ENCODE peak calls at places on chromosomes 4 and X, in nine cellular contexts. G, H, W, K, E, J, C, D and M are unnamed samples.

GRCh38 chrX:82711432-82711831 is 796.7 kb upstream of the POU3F4 start:
- DNase-seq in K (peak), H (no peak), G (no peak), D (no peak), W (no peak), C (no peak), E (no peak), J (no peak), M (no peak)

GRCh38 chr4:57548856-57549255 is 438.7 kb upstream of the IGFBP7 start:
- DNase-seq in H (no peak), G (no peak), W (no peak), D (no peak), E (no peak), J (no peak), K (no peak), C (no peak), M (no peak)

GRCh38 chr4:164937576-164938270 is 39.7 kb downstream of the TRIM61 start:
- DNase-seq in K (no peak), C (peak), G (no peak), W (no peak), H (no peak), D (no peak), E (no peak), J (peak), M (peak)

GRCh38 chr4:8747896-8748575 is 123.6 kb downstream of the HMX1 start:
- DNase-seq in E (no peak), W (no peak), J (no peak), D (no peak), G (peak), K (no peak), H (no peak), C (no peak), M (no peak)

GRCh38 chr4:73735231-73735630 is 5.1 kb upstream of the CXCL8 start:
- DNase-seq in E (peak), K (no peak), W (no peak), J (peak), G (no peak), H (no peak), C (no peak), D (no peak), M (no peak)

GRCh38 chr4:13547563-13548041 is 3.3 kb upstream of the NKX3-2 start:
- DNase-seq in E (peak), W (no peak), G (no peak), K (no peak), D (peak), C (no peak), H (no peak), J (no peak), M (peak)

GRCh38 chr4:114653675-114654074 is 55.1 kb downstream of the UGT8 start:
- DNase-seq in D (no peak), K (no peak), C (no peak), E (no peak), J (no peak), G (no peak), H (no peak), W (no peak), M (no peak)

GRCh38 chr4:6834867-6835266 is 52.3 kb downstream of the KIAA0232 start:
- DNase-seq in D (peak), J (no peak), W (no peak), C (no peak), H (no peak), G (no peak), E (no peak), K (no peak), M (no peak)

GRCh38 chrX:103367502-103367901 is 8.8 kb upstream of the BEX3 start:
- DNase-seq in K (no peak), G (no peak), J (no peak), W (no peak), C (no peak), E (no peak), D (no peak), H (no peak), M (no peak)

GRCh38 chr4:88308587-88308986 is 24.2 kb upstream of the PPM1K start:
- DNase-seq in C (no peak), W (no peak), E (no peak), J (no peak), D (no peak), K (no peak), H (peak), G (no peak), M (no peak)

GRCh38 chr4:145936142-145937020 is 2.2 kb downstream of the ZNF827 start:
- DNase-seq in G (peak), D (peak), J (no peak), E (peak), H (peak), K (peak), W (no peak), C (peak), M (peak)

GRCh38 chrX:123188081-123188480 is 4.0 kb downstream of the GRIA3 start:
- DNase-seq in K (no peak), W (no peak), E (no peak), G (no peak), C (no peak), J (no peak), D (no peak), H (no peak), M (no peak)

GRCh38 chrX:139831689-139832456 is 101.0 kb downstream of the ATP11C start:
- DNase-seq in D (peak), J (no peak), K (no peak), G (no peak), H (no peak), C (no peak), W (no peak), E (peak), M (no peak)

GRCh38 chrX:87702795-87703194 is 185.2 kb downstream of the KLHL4 start:
- DNase-seq in K (no peak), J (no peak), E (no peak), C (no peak), D (no peak), G (no peak), W (no peak), H (no peak), M (no peak)

GRCh38 chr4:183626168-183626567 is 32.8 kb downstream of the RWDD4 start:
- DNase-seq in C (no peak), K (no peak), W (no peak), H (no peak), D (no peak), J (no peak), G (no peak), E (no peak), M (no peak)

GRCh38 chrX:283115-283845 is 2.1 kb downstream of the PLCXD1 start:
- DNase-seq in C (peak), G (peak), E (no peak), D (peak), W (peak), K (peak), J (peak), H (peak), M (peak)

GRCh38 chr4:89298788-89299152 is 8.8 kb downstream of the GPRIN3 start:
- DNase-seq in J (no peak), E (peak), W (no peak), K (no peak), H (no peak), G (no peak), D (no peak), C (no peak), M (peak)

GRCh38 chrX:538311-538710 is 92.3 kb upstream of the SHOX start:
- DNase-seq in D (no peak), E (no peak), K (no peak), J (no peak), G (no peak), W (no peak), H (no peak), C (no peak), M (no peak)